ENCODE peak calls at places on chromosomes 4 and X, in eight cellular contexts. One of them, this sample, is unnamed.

GRCh38 chr4:6282247-6282646 is 12.6 kb downstream of the WFS1 start:
- DNase-seq in WERI-Rb-1: no peak
- DNase-seq in esophagus squamous epithelium: no peak
- DNase-seq in aorta: no peak
- DNase-seq in effector memory CD4-positive, alpha-beta T cell: no peak
- DNase-seq in CD8-positive, alpha-beta T cell: no peak
- DNase-seq in tibial nerve: no peak
- DNase-seq in SK-N-MC: no peak
- DNase-seq in this sample: no peak

GRCh38 chrX:130896816-130897508 is 6.0 kb downstream of the ENOX2 start:
- DNase-seq in WERI-Rb-1: no peak
- DNase-seq in aorta: no peak
- DNase-seq in tibial nerve: no peak
- DNase-seq in effector memory CD4-positive, alpha-beta T cell: no peak
- DNase-seq in esophagus squamous epithelium: no peak
- DNase-seq in CD8-positive, alpha-beta T cell: no peak
- DNase-seq in SK-N-MC: no peak
- DNase-seq in this sample: no peak

GRCh38 chrX:123450217-123450616 is 266.1 kb downstream of the GRIA3 start:
- DNase-seq in aorta: no peak
- DNase-seq in effector memory CD4-positive, alpha-beta T cell: no peak
- DNase-seq in esophagus squamous epithelium: no peak
- DNase-seq in SK-N-MC: no peak
- DNase-seq in CD8-positive, alpha-beta T cell: no peak
- DNase-seq in WERI-Rb-1: no peak
- DNase-seq in tibial nerve: no peak
- DNase-seq in this sample: no peak

GRCh38 chr4:38583102-38583501 is 80.9 kb upstream of the KLF3 start:
- DNase-seq in WERI-Rb-1: peak; percentile 78
- DNase-seq in CD8-positive, alpha-beta T cell: no peak
- DNase-seq in aorta: no peak
- DNase-seq in effector memory CD4-positive, alpha-beta T cell: no peak
- DNase-seq in tibial nerve: no peak
- DNase-seq in SK-N-MC: no peak
- DNase-seq in esophagus squamous epithelium: no peak
- DNase-seq in this sample: no peak

GRCh38 chrX:11704725-11705495 is 39.2 kb upstream of the ARHGAP6 start:
- DNase-seq in tibial nerve: no peak
- DNase-seq in WERI-Rb-1: no peak
- DNase-seq in CD8-positive, alpha-beta T cell: no peak
- DNase-seq in esophagus squamous epithelium: no peak
- DNase-seq in aorta: peak; percentile 57
- DNase-seq in SK-N-MC: no peak
- DNase-seq in effector memory CD4-positive, alpha-beta T cell: no peak
- DNase-seq in this sample: no peak

GRCh38 chr4:137509855-137510282 is 22.4 kb downstream of the PCDH18 start:
- DNase-seq in esophagus squamous epithelium: no peak
- DNase-seq in tibial nerve: no peak
- DNase-seq in SK-N-MC: no peak
- DNase-seq in aorta: no peak
- DNase-seq in CD8-positive, alpha-beta T cell: no peak
- DNase-seq in WERI-Rb-1: no peak
- DNase-seq in effector memory CD4-positive, alpha-beta T cell: no peak
- DNase-seq in this sample: no peak

GRCh38 chrX:23766650-23767551 is 16.1 kb upstream of the SAT1 start:
- DNase-seq in WERI-Rb-1: no peak
- DNase-seq in aorta: no peak
- DNase-seq in CD8-positive, alpha-beta T cell: no peak
- DNase-seq in esophagus squamous epithelium: no peak
- DNase-seq in tibial nerve: no peak
- DNase-seq in SK-N-MC: no peak
- DNase-seq in effector memory CD4-positive, alpha-beta T cell: no peak
- DNase-seq in this sample: no peak

GRCh38 chrX:2794336-2794735 is 34.4 kb upstream of the GYG2 start:
- DNase-seq in aorta: no peak
- DNase-seq in SK-N-MC: no peak
- DNase-seq in esophagus squamous epithelium: no peak
- DNase-seq in CD8-positive, alpha-beta T cell: no peak
- DNase-seq in WERI-Rb-1: no peak
- DNase-seq in tibial nerve: no peak
- DNase-seq in effector memory CD4-positive, alpha-beta T cell: no peak
- DNase-seq in this sample: no peak

GRCh38 chr4:31370866-31371465 is 650.8 kb downstream of the PCDH7 start:
- DNase-seq in esophagus squamous epithelium: no peak
- DNase-seq in WERI-Rb-1: peak; percentile 20
- DNase-seq in tibial nerve: no peak
- DNase-seq in SK-N-MC: peak; percentile 1
- DNase-seq in CD8-positive, alpha-beta T cell: no peak
- DNase-seq in effector memory CD4-positive, alpha-beta T cell: no peak
- DNase-seq in aorta: no peak
- DNase-seq in this sample: no peak

GRCh38 chr4:94545296-94545695 is 93.6 kb downstream of the PDLIM5 start:
- DNase-seq in esophagus squamous epithelium: no peak
- DNase-seq in SK-N-MC: no peak
- DNase-seq in tibial nerve: no peak
- DNase-seq in effector memory CD4-positive, alpha-beta T cell: no peak
- DNase-seq in WERI-Rb-1: no peak
- DNase-seq in aorta: no peak
- DNase-seq in CD8-positive, alpha-beta T cell: no peak
- DNase-seq in this sample: no peak

GRCh38 chr4:21605006-21605405 is 343.6 kb downstream of the KCNIP4 start:
- DNase-seq in CD8-positive, alpha-beta T cell: no peak
- DNase-seq in WERI-Rb-1: no peak
- DNase-seq in esophagus squamous epithelium: no peak
- DNase-seq in aorta: no peak
- DNase-seq in tibial nerve: no peak
- DNase-seq in effector memory CD4-positive, alpha-beta T cell: no peak
- DNase-seq in SK-N-MC: no peak
- DNase-seq in this sample: no peak

GRCh38 chrX:154012336-154012991 is 7.2 kb downstream of the IRAK1 start:
- DNase-seq in tibial nerve: no peak
- DNase-seq in SK-N-MC: no peak
- DNase-seq in WERI-Rb-1: no peak
- DNase-seq in CD8-positive, alpha-beta T cell: no peak
- DNase-seq in esophagus squamous epithelium: no peak
- DNase-seq in aorta: no peak
- DNase-seq in effector memory CD4-positive, alpha-beta T cell: no peak
- DNase-seq in this sample: peak; percentile 71

GRCh38 chr4:104966349-104967033 is 180.2 kb upstream of the TET2 start:
- DNase-seq in effector memory CD4-positive, alpha-beta T cell: no peak
- DNase-seq in CD8-positive, alpha-beta T cell: no peak
- DNase-seq in esophagus squamous epithelium: no peak
- DNase-seq in WERI-Rb-1: no peak
- DNase-seq in SK-N-MC: peak; percentile 32
- DNase-seq in tibial nerve: peak; percentile 35
- DNase-seq in aorta: no peak
- DNase-seq in this sample: no peak

GRCh38 chrX:135981010-135981409 is 4.2 kb upstream of the SLC9A6 start:
- DNase-seq in WERI-Rb-1: no peak
- DNase-seq in tibial nerve: no peak
- DNase-seq in SK-N-MC: no peak
- DNase-seq in aorta: no peak
- DNase-seq in CD8-positive, alpha-beta T cell: no peak
- DNase-seq in esophagus squamous epithelium: no peak
- DNase-seq in effector memory CD4-positive, alpha-beta T cell: no peak
- DNase-seq in this sample: no peak

GRCh38 chr4:170675568-170676262 is 586.0 kb upstream of the AADAT start:
- DNase-seq in effector memory CD4-positive, alpha-beta T cell: no peak
- DNase-seq in SK-N-MC: no peak
- DNase-seq in tibial nerve: no peak
- DNase-seq in aorta: no peak
- DNase-seq in CD8-positive, alpha-beta T cell: no peak
- DNase-seq in WERI-Rb-1: no peak
- DNase-seq in esophagus squamous epithelium: no peak
- DNase-seq in this sample: no peak

GRCh38 chrX:109577055-109577454 is 40.4 kb downstream of the NXT2 start:
- DNase-seq in aorta: no peak
- DNase-seq in esophagus squamous epithelium: no peak
- DNase-seq in CD8-positive, alpha-beta T cell: no peak
- DNase-seq in tibial nerve: no peak
- DNase-seq in WERI-Rb-1: no peak
- DNase-seq in SK-N-MC: no peak
- DNase-seq in effector memory CD4-positive, alpha-beta T cell: no peak
- DNase-seq in this sample: no peak

GRCh38 chrX:7362111-7362510 is 214.2 kb upstream of the PUDP start:
- DNase-seq in SK-N-MC: no peak
- DNase-seq in tibial nerve: no peak
- DNase-seq in CD8-positive, alpha-beta T cell: no peak
- DNase-seq in aorta: no peak
- DNase-seq in esophagus squamous epithelium: no peak
- DNase-seq in WERI-Rb-1: no peak
- DNase-seq in effector memory CD4-positive, alpha-beta T cell: no peak
- DNase-seq in this sample: no peak

GRCh38 chr4:158513246-158513645 is 8.4 kb upstream of the RXFP1 start:
- DNase-seq in aorta: no peak
- DNase-seq in SK-N-MC: no peak
- DNase-seq in effector memory CD4-positive, alpha-beta T cell: no peak
- DNase-seq in esophagus squamous epithelium: no peak
- DNase-seq in WERI-Rb-1: no peak
- DNase-seq in CD8-positive, alpha-beta T cell: no peak
- DNase-seq in tibial nerve: no peak
- DNase-seq in this sample: no peak

GRCh38 chrX:131895002-131895401 is 128.1 kb upstream of the STK26 start:
- DNase-seq in SK-N-MC: no peak
- DNase-seq in effector memory CD4-positive, alpha-beta T cell: no peak
- DNase-seq in tibial nerve: no peak
- DNase-seq in WERI-Rb-1: no peak
- DNase-seq in esophagus squamous epithelium: no peak
- DNase-seq in CD8-positive, alpha-beta T cell: no peak
- DNase-seq in aorta: no peak
- DNase-seq in this sample: no peak

GRCh38 chr4:2923141-2923551 is 40.1 kb downstream of the NOP14 start:
- DNase-seq in aorta: peak; percentile 38
- DNase-seq in WERI-Rb-1: no peak
- DNase-seq in effector memory CD4-positive, alpha-beta T cell: no peak
- DNase-seq in esophagus squamous epithelium: no peak
- DNase-seq in SK-N-MC: no peak
- DNase-seq in CD8-positive, alpha-beta T cell: no peak
- DNase-seq in tibial nerve: no peak
- DNase-seq in this sample: peak; percentile 28

GRCh38 chr4:2924765-2925301 is 38.4 kb downstream of the NOP14 start:
- DNase-seq in SK-N-MC: no peak
- DNase-seq in aorta: peak; percentile 51
- DNase-seq in WERI-Rb-1: no peak
- DNase-seq in CD8-positive, alpha-beta T cell: no peak
- DNase-seq in tibial nerve: no peak
- DNase-seq in esophagus squamous epithelium: no peak
- DNase-seq in effector memory CD4-positive, alpha-beta T cell: no peak
- DNase-seq in this sample: no peak

GRCh38 chr4:2923678-2924173 is 39.5 kb downstream of the NOP14 start:
- DNase-seq in WERI-Rb-1: no peak
- DNase-seq in CD8-positive, alpha-beta T cell: no peak
- DNase-seq in esophagus squamous epithelium: no peak
- DNase-seq in effector memory CD4-positive, alpha-beta T cell: no peak
- DNase-seq in aorta: peak; percentile 54
- DNase-seq in tibial nerve: no peak
- DNase-seq in SK-N-MC: no peak
- DNase-seq in this sample: peak; percentile 50

GRCh38 chr4:2925496-2925895 is 37.7 kb downstream of the NOP14 start:
- DNase-seq in SK-N-MC: no peak
- DNase-seq in esophagus squamous epithelium: no peak
- DNase-seq in WERI-Rb-1: no peak
- DNase-seq in tibial nerve: no peak
- DNase-seq in effector memory CD4-positive, alpha-beta T cell: no peak
- DNase-seq in aorta: peak; percentile 40
- DNase-seq in CD8-positive, alpha-beta T cell: no peak
- DNase-seq in this sample: no peak

DNA sequence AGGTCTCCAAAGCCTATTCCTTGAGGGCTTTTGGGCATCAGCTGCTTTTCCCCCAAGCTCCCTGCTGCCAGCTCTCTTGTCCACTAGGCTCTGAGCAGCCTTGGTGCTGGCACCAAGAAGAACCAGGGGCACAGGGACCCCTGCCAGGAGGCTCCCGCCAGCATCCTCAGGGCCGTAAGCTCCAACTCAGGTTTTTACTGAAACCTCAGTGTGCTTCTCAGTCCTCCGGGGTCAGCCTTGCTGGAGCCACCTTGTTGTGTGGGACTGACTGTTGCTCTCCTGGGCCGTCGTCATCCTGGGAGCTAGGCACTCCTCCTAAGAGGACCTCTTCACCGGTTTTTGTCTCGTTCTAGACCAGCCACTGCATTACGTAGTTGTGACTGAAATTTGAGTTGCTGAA is 38.9 kb downstream of the NOP14 start:
- DNase-seq in tibial nerve: no peak
- DNase-seq in SK-N-MC: no peak
- DNase-seq in aorta: peak; percentile 50
- DNase-seq in CD8-positive, alpha-beta T cell: no peak
- DNase-seq in WERI-Rb-1: no peak
- DNase-seq in esophagus squamous epithelium: no peak
- DNase-seq in effector memory CD4-positive, alpha-beta T cell: no peak
- DNase-seq in this sample: peak; percentile 19
- H3K27ac ChIP-seq in tibial nerve: no peak overlapping the region
- H3K27ac ChIP-seq in SK-N-MC: no peak overlapping the region
- H3K27ac ChIP-seq in aorta: no peak overlapping the region
- H3K27ac ChIP-seq in CD8-positive, alpha-beta T cell: no peak overlapping the region
- H3K27ac ChIP-seq in WERI-Rb-1: no peak overlapping the region
- H3K27ac ChIP-seq in esophagus squamous epithelium: no peak overlapping the region
- H3K27ac ChIP-seq in effector memory CD4-positive, alpha-beta T cell: no peak overlapping the region
- H3K27ac ChIP-seq in this sample: peak overlapping the region; percentile 23

GRCh38 chr4:40934671-40935070 is 184.9 kb downstream of the NSUN7 start:
- DNase-seq in aorta: no peak
- DNase-seq in effector memory CD4-positive, alpha-beta T cell: no peak
- DNase-seq in SK-N-MC: no peak
- DNase-seq in WERI-Rb-1: no peak
- DNase-seq in esophagus squamous epithelium: no peak
- DNase-seq in CD8-positive, alpha-beta T cell: no peak
- DNase-seq in tibial nerve: no peak
- DNase-seq in this sample: no peak
- H3K4me3 ChIP-seq in aorta: no peak overlapping the region
- H3K4me3 ChIP-seq in effector memory CD4-positive, alpha-beta T cell: no peak overlapping the region
- H3K4me3 ChIP-seq in SK-N-MC: no peak overlapping the region
- H3K4me3 ChIP-seq in WERI-Rb-1: no peak overlapping the region
- H3K4me3 ChIP-seq in esophagus squamous epithelium: no peak overlapping the region
- H3K4me3 ChIP-seq in CD8-positive, alpha-beta T cell: no peak overlapping the region
- H3K4me3 ChIP-seq in tibial nerve: no peak overlapping the region
- H3K4me3 ChIP-seq in this sample: no peak overlapping the region

DNA sequence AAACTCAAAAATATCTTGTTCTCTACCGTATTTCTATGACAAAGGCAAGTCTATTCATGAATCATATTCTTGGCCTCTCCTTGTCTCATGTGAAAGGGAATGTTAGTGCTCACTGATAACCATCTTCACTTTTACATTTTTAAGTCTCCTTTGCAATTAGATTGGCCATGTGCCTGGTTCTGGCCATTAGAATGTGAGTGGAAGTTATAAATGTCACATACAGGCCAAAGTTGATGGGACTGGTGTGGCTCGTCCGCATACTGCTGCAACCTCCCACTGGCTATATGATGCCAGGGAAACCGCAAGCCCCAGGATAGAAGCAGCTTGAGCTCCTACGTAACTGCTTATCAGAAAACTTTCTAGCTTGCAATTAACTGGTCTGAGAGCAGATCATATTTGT is 86.1 kb downstream of the MAGEC1 start:
- DNase-seq in WERI-Rb-1: no peak
- DNase-seq in effector memory CD4-positive, alpha-beta T cell: no peak
- DNase-seq in aorta: no peak
- DNase-seq in CD8-positive, alpha-beta T cell: no peak
- DNase-seq in SK-N-MC: no peak
- DNase-seq in tibial nerve: no peak
- DNase-seq in esophagus squamous epithelium: no peak
- DNase-seq in this sample: no peak
- H3K27ac ChIP-seq in WERI-Rb-1: no peak overlapping the region
- H3K27ac ChIP-seq in effector memory CD4-positive, alpha-beta T cell: no peak overlapping the region
- H3K27ac ChIP-seq in aorta: no peak overlapping the region
- H3K27ac ChIP-seq in CD8-positive, alpha-beta T cell: no peak overlapping the region
- H3K27ac ChIP-seq in SK-N-MC: no peak overlapping the region
- H3K27ac ChIP-seq in tibial nerve: no peak overlapping the region
- H3K27ac ChIP-seq in esophagus squamous epithelium: no peak overlapping the region
- H3K27ac ChIP-seq in this sample: no peak overlapping the region

GRCh38 chr4:141807073-141807472 is 170.7 kb downstream of the IL15 start:
- DNase-seq in esophagus squamous epithelium: no peak
- DNase-seq in tibial nerve: no peak
- DNase-seq in WERI-Rb-1: no peak
- DNase-seq in effector memory CD4-positive, alpha-beta T cell: no peak
- DNase-seq in CD8-positive, alpha-beta T cell: no peak
- DNase-seq in SK-N-MC: no peak
- DNase-seq in aorta: no peak
- DNase-seq in this sample: no peak
- H3K4me3 ChIP-seq in esophagus squamous epithelium: no peak overlapping the region
- H3K4me3 ChIP-seq in tibial nerve: no peak overlapping the region
- H3K4me3 ChIP-seq in WERI-Rb-1: no peak overlapping the region
- H3K4me3 ChIP-seq in effector memory CD4-positive, alpha-beta T cell: no peak overlapping the region
- H3K4me3 ChIP-seq in CD8-positive, alpha-beta T cell: no peak overlapping the region
- H3K4me3 ChIP-seq in SK-N-MC: no peak overlapping the region
- H3K4me3 ChIP-seq in aorta: no peak overlapping the region
- H3K4me3 ChIP-seq in this sample: no peak overlapping the region